ENCODE peak calls at places on chromosome 11, in eight cellular contexts. Z is posterior vena cava; L is AG04449; S is stimulated activated CD8-positive, alpha-beta memory T cell treated with anti-CD3 and anti-CD28 coated beads, Interleukin-4, amount 100 ng/mL, for 4 hours; A is stimulated activated CD4-positive, alpha-beta T cell treated with anti-CD3 and anti-CD28 coated beads, Interleukin-2, amount 100 ng/mL, for 24 hours; N is GF-D8; Y is fibroblast of pulmonary artery; H is ACHN. C is an unnamed sample.
A peak's percentile ranks its signal among the peaks of the same experiment; 100 is the strongest.

GRCh38 chr11:123143476-123143875 is 51.6 kb downstream of the CLMP start:
- DNase-seq in H (no peak), S (no peak), N (no peak), Y (peak; percentile 29), A (no peak), Z (no peak), L (no peak), C (no peak)

GRCh38 chr11:133821776-133822175 is 23.5 kb downstream of the SPATA19 start:
- DNase-seq in Z (no peak), S (no peak), N (peak; percentile 58), H (peak; percentile 31), Y (peak; percentile 17), A (no peak), L (no peak), C (no peak)

GRCh38 chr11:36069576-36070214 is 125.8 kb downstream of the LDLRAD3 start:
- DNase-seq in H (no peak), L (no peak), S (no peak), Y (no peak), N (no peak), A (no peak), Z (no peak), C (no peak)

GRCh38 chr11:123475478-123475877 is 45.4 kb downstream of the GRAMD1B start:
- DNase-seq in Z (no peak), H (no peak), L (no peak), A (no peak), S (no peak), N (no peak), Y (peak; percentile 77), C (peak; percentile 10)

GRCh38 chr11:117144477-117145392 is 648 bp downstream of the PAFAH1B2 start:
- DNase-seq in Z (no peak), N (peak; percentile 84), H (peak; percentile 68), Y (peak; percentile 76), S (no peak), L (no peak), A (peak; percentile 31), C (no peak)

GRCh38 chr11:43772733-43773132 is 92.2 kb downstream of the HSD17B12 start:
- DNase-seq in Y (no peak), H (no peak), N (no peak), Z (peak; percentile 56), A (no peak), L (no peak), S (no peak), C (no peak)

GRCh38 chr11:109772846-109773400 is 320.3 kb upstream of the ZC3H12C start:
- DNase-seq in H (no peak), Z (no peak), L (no peak), N (no peak), A (no peak), S (no peak), Y (no peak), C (no peak)

GRCh38 chr11:99271527-99271926 is 250.8 kb downstream of the CNTN5 start:
- DNase-seq in N (no peak), Z (no peak), H (no peak), Y (no peak), S (no peak), L (no peak), A (no peak), C (no peak)

GRCh38 chr11:795638-796564 is 2.2 kb downstream of the SLC25A22 start:
- DNase-seq in H (peak; percentile 81), L (no peak), A (peak; percentile 85), N (peak; percentile 11), S (peak; percentile 77), Z (peak; percentile 93), Y (peak; percentile 73), C (peak; percentile 75)

GRCh38 chr11:73398132-73398526 is 21.9 kb downstream of the RELT start:
- DNase-seq in A (no peak), Z (no peak), H (no peak), Y (no peak), L (no peak), N (no peak), S (no peak), C (no peak)

GRCh38 chr11:20031155-20032001 is 128.9 kb downstream of the DBX1 start:
- DNase-seq in A (no peak), N (no peak), Y (peak; percentile 78), Z (no peak), H (peak; percentile 91), L (peak; percentile 91), S (no peak), C (no peak)

GRCh38 chr11:108973402-108974119 is 308.7 kb downstream of the DDX10 start:
- DNase-seq in H (peak; percentile 83), Y (peak; percentile 89), A (no peak), S (no peak), N (no peak), L (peak; percentile 49), Z (no peak), C (peak; percentile 41)

GRCh38 chr11:108803781-108804180 is 138.9 kb downstream of the DDX10 start:
- DNase-seq in S (no peak), Z (no peak), A (no peak), H (no peak), Y (peak; percentile 14), N (no peak), L (peak; percentile 60), C (peak; percentile 3)

GRCh38 chr11:69705901-69706787 is 2.3 kb upstream of the FGF19 start:
- DNase-seq in L (no peak), H (no peak), S (no peak), Y (no peak), N (no peak), Z (no peak), A (no peak), C (no peak)

GRCh38 chr11:69301491-69302401 is 7.8 kb downstream of the MYEOV start:
- DNase-seq in N (no peak), Y (peak; percentile 63), L (no peak), S (no peak), H (peak; percentile 93), Z (no peak), A (peak; percentile 56), C (no peak)

GRCh38 chr11:79437274-79437980 is 3.4 kb downstream of the TENM4 start:
- DNase-seq in Z (peak; percentile 85), H (peak; percentile 70), S (no peak), Y (no peak), L (no peak), N (no peak), A (no peak), C (no peak)

GRCh38 chr11:99446400-99446799 is 425.7 kb downstream of the CNTN5 start:
- DNase-seq in S (no peak), Y (no peak), Z (no peak), A (no peak), L (no peak), H (no peak), N (no peak), C (no peak)

GRCh38 chr11:10793470-10794255 is 15.1 kb downstream of the EIF4G2 start:
- DNase-seq in A (no peak), Z (no peak), L (no peak), N (no peak), S (no peak), H (no peak), Y (no peak), C (no peak)

GRCh38 chr11:3626250-3626960 is 15.4 kb downstream of the ART5 start:
- DNase-seq in A (no peak), Z (peak; percentile 93), S (no peak), H (no peak), L (no peak), N (peak; percentile 80), Y (no peak), C (no peak)

C was measured in fibroblast of the conjunctiva.